ENCODE peak calls at places on chromosomes 13 and 19, in four cellular contexts. F, S, U and Q are unnamed samples.

GRCh38 chr19:21740559-21740958 is 26.8 kb downstream of the ZNF100 start:
- DNase-seq in F (no peak), S (no peak), U (no peak), Q (no peak)

GRCh38 chr13:94617389-94618000 is 15.8 kb downstream of the GPR180 start:
- DNase-seq in F (no peak), S (no peak), U (no peak), Q (peak; percentile 21)

GRCh38 chr19:19185853-19186728 is 5.9 kb downstream of the BORCS8 start:
- DNase-seq in F (peak; percentile 87), S (peak; percentile 47), U (peak; percentile 58), Q (peak; percentile 68)

GRCh38 chr13:110138700-110139036 is 168.3 kb downstream of the COL4A1 start:
- DNase-seq in F (no peak), S (no peak), U (no peak), Q (no peak)

GRCh38 chr13:53672005-53672404 is 643.4 kb downstream of the OLFM4 start:
- DNase-seq in F (no peak), S (no peak), U (no peak), Q (no peak)

GRCh38 chr13:78875792-78876580 is 217.0 kb upstream of the OBI1 start:
- DNase-seq in F (no peak), S (no peak), U (no peak), Q (no peak)

GRCh38 chr13:112839347-112840105 is 129.5 kb upstream of the MCF2L start:
- DNase-seq in F (no peak), S (no peak), U (no peak), Q (no peak)

GRCh38 chr13:83831796-83832195 is 50.5 kb downstream of the SLITRK1 start:
- DNase-seq in F (no peak), S (no peak), U (no peak), Q (no peak)

GRCh38 chr13:59483441-59484116 is 680.1 kb downstream of the DIAPH3 start:
- DNase-seq in F (no peak), S (no peak), U (no peak), Q (no peak)

GRCh38 chr13:27404680-27405079 is 19.7 kb upstream of the GTF3A start:
- DNase-seq in F (no peak), S (no peak), U (no peak), Q (no peak)

GRCh38 chr13:29613101-29613500 is 17.6 kb upstream of the SLC7A1 start:
- DNase-seq in F (no peak), S (no peak), U (no peak), Q (no peak)